ENCODE peak calls at places on chromosomes 16 and 17, in ten cellular contexts. K is IMR-90, X is PC-3, P is fibroblast of lung, U is kidney, Z is BJ, B is AG04450, L is mucosa of descending colon, D is prostate gland, H is GM12864. Y is an unnamed sample.

GRCh38 chr17:73902416-73903181 is 258.4 kb upstream of the SDK2 start:
- DNase-seq in K (no peak), X (no peak), P (no peak), U (no peak), Z (no peak), B (no peak), L (peak; percentile 19), D (no peak), H (no peak), Y (no peak)

GRCh38 chr16:87582221-87582965 is 19.9 kb upstream of the JPH3 start:
- DNase-seq in K (peak; percentile 75), X (no peak), P (peak; percentile 86), U (peak; percentile 89), Z (peak; percentile 30), B (no peak), L (peak; percentile 47), D (no peak), H (no peak), Y (peak; percentile 35)

GRCh38 chr17:61152898-61153297 is 246.7 kb upstream of the TBX2 start:
- DNase-seq in K (no peak), X (no peak), P (no peak), U (no peak), Z (no peak), B (no peak), L (no peak), D (no peak), H (no peak), Y (no peak)

GRCh38 chr17:28985950-28986713 is 19.7 kb downstream of the SEZ6 start:
- DNase-seq in K (no peak), X (no peak), P (no peak), U (no peak), Z (no peak), B (no peak), L (no peak), D (no peak), H (no peak), Y (no peak)

GRCh38 chr17:18859256-18859655 is 1.3 kb downstream of the PRPSAP2 start:
- DNase-seq in K (peak; percentile 73), X (peak; percentile 28), P (peak; percentile 74), U (no peak), Z (no peak), B (no peak), L (no peak), D (no peak), H (no peak), Y (peak; percentile 20)

GRCh38 chr17:13888043-13888442 is 181.3 kb upstream of the COX10 start:
- DNase-seq in K (peak; percentile 35), X (peak; percentile 16), P (peak; percentile 39), U (no peak), Z (no peak), B (no peak), L (peak; percentile 13), D (no peak), H (no peak), Y (no peak)

GRCh38 chr17:7997186-7997585 is 5.2 kb upstream of the GUCY2D start:
- DNase-seq in K (peak; percentile 36), X (peak; percentile 66), P (peak; percentile 26), U (peak; percentile 5), Z (no peak), B (no peak), L (peak; percentile 73), D (no peak), H (no peak), Y (no peak)

GRCh38 chr16:84547539-84548058 is 43.1 kb upstream of the MEAK7 start:
- DNase-seq in K (no peak), X (no peak), P (no peak), U (no peak), Z (no peak), B (no peak), L (no peak), D (no peak), H (no peak), Y (no peak)

GRCh38 chr16:85354623-85355514 is 242.6 kb upstream of the CIBAR2 start:
- DNase-seq in K (peak; percentile 87), X (peak; percentile 85), P (peak; percentile 74), U (no peak), Z (peak; percentile 17), B (peak; percentile 84), L (no peak), D (no peak), H (no peak), Y (peak; percentile 85)

GRCh38 chr17:20955437-20956323 is 87.1 kb downstream of the USP22 start:
- DNase-seq in K (peak; percentile 51), X (peak; percentile 76), P (peak; percentile 28), U (no peak), Z (peak; percentile 15), B (no peak), L (no peak), D (peak; percentile 34), H (no peak), Y (no peak)

DNA sequence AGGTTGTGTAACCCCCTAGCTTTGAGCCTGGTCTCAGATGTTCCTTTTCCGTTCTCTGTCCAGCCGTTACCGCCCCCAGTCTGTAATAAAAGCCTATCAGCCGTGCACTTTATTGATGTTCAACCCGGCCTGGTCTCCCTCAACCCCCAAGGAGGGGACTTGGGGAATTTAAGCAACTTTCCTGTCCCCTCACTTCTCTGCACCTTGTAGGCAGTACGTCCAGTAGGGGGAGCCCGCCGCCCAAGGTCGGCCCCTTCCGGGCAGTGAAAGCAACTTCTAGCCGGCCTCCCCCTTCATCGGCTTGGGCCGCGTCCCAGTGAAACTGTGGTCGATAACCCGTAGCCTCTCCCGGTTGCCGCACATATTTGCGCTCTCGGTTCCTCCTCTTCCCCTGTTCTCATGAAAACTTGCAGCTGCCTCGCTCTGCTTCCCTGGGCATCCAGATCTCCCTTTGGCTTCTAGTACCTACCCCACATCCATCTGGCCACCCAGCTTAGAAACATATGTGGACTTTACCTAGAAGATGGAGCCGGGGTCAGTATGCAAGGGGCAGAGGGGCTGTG is 7.9 kb downstream of the PNPO start:
- DNase-seq in K (peak; percentile 82), X (peak; percentile 94), P (peak; percentile 81), U (peak; percentile 98), Z (no peak), B (peak; percentile 63), L (peak; percentile 96), D (peak; percentile 89), H (no peak), Y (peak; percentile 47)
- H3K4me3 ChIP-seq in K (peak overlapping the region; percentile 16), X (peak overlapping the region; percentile 49), P (peak overlapping the region; percentile 47), U (peak overlapping the region; percentile 9), Z (peak overlapping the region; percentile 12), B (peak overlapping the region; percentile 39), L (no peak overlapping the region), D (peak overlapping the region; percentile 13), H (peak overlapping the region; percentile 11), Y (peak overlapping the region; percentile 4)

GRCh38 chr17:77914440-77915254 is 43.9 kb upstream of the TNRC6C start:
- DNase-seq in K (no peak), X (no peak), P (peak; percentile 8), U (no peak), Z (no peak), B (no peak), L (peak; percentile 45), D (peak; percentile 27), H (no peak), Y (no peak)
- TF ChIP-seq CTCF in K (no peak), X (peak; percentile 50), P (no peak), U (peak; percentile 23), Z (no peak), B (no peak), L (no peak), D (peak; percentile 64), H (no peak), Y (no peak)

GRCh38 chr17:55241097-55241496 is 23.7 kb upstream of the HLF start:
- DNase-seq in K (no peak), X (no peak), P (no peak), U (no peak), Z (no peak), B (no peak), L (no peak), D (no peak), H (no peak), Y (no peak)

GRCh38 chr17:55238931-55239297 is 25.8 kb upstream of the HLF start:
- DNase-seq in K (no peak), X (no peak), P (no peak), U (no peak), Z (no peak), B (no peak), L (peak; percentile 31), D (no peak), H (no peak), Y (no peak)

GRCh38 chr17:55237268-55237667 is 27.5 kb upstream of the HLF start:
- DNase-seq in K (no peak), X (no peak), P (no peak), U (no peak), Z (no peak), B (no peak), L (no peak), D (no peak), H (peak; percentile 19), Y (no peak)

GRCh38 chr17:55237826-55238196 is 26.9 kb upstream of the HLF start:
- DNase-seq in K (no peak), X (no peak), P (no peak), U (no peak), Z (no peak), B (no peak), L (no peak), D (no peak), H (no peak), Y (no peak)

DNA sequence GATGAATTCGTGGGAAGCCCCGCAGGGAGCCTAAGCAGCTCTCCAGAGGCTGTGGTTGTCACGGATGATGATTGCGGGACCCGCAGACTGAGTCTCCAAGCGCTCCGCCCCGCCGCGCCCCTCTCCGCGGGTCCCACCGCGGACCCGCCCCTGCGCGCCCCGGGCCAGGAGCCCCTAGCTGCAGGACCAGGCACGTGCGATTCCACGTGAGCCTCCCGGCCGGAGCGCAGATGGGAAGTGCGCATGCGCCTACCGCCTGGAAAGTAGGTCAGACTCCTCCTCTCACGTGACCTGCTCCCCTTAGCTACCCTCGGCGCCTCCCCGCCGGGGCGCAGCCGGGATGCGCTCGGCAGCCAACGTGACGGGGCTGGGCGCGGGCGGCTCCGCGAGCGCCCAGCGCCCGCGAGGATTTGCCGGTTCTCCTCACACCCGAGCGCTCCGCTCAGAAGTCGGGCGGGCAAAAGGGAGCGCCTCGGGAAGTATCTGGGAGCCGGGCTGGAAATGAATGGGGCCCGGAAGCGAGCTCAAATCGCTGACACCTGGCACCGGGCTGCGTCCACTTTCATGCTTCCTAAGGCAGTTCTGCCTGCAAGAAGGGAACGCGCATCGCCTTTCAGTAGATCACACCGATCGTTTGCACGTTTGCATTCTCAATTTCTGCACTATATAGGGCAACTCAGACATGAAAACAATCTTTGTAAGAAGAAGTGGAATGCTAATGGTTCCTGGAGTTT is 26.4 kb upstream of the HLF start:
- DNase-seq in K (peak; percentile 85), X (peak; percentile 85), P (peak; percentile 82), U (peak; percentile 98), Z (peak; percentile 49), B (peak; percentile 73), L (peak; percentile 96), D (peak; percentile 94), H (peak; percentile 83), Y (peak; percentile 52)
- H3K4me3 ChIP-seq in K (peak overlapping the region; percentile 46), X (peak overlapping the region; percentile 64), P (peak overlapping the region; percentile 68), U (peak overlapping the region; percentile 80), Z (peak overlapping the region; percentile 40), B (peak overlapping the region; percentile 71), L (peak overlapping the region; percentile 6), D (peak overlapping the region; percentile 33), H (peak overlapping the region; percentile 72), Y (peak overlapping the region; percentile 45)

DNA sequence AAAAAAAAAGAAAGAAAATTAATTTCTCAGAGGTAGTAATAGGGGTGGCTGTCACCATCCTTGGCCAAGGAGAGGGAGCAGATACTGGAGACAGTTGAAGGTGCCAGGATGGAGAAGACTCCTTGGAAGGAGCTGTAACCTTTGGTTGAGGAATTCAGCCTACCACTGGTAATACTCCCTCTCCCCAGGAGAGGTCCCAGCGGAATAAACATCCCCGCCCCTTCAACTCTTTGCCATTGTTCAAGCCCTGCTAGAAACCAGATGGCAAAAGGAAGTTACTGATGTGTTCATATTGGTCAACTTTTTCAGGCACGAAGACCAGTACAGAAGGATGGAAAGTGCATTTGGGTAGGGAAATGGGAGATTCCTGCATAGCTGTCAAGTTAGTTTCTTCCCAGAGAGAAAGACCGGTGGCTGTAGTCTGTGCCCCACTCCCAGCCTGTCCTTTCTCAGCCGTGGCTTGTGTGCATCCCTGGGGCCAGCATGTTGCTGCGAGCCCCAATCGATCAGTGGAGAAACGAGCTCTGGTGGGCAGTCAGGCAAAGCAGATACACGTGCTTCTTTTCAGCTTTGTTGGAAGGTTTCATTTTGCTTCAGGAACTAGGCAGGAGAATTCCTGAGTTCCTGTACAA is 612.1 kb downstream of the MAF start:
- DNase-seq in K (no peak), X (no peak), P (no peak), U (no peak), Z (no peak), B (no peak), L (no peak), D (no peak), H (no peak), Y (no peak)
- TF ChIP-seq CTCF in K (no peak), X (no peak), P (no peak), U (no peak), Z (no peak), B (no peak), L (no peak), D (no peak), H (no peak), Y (no peak)